ENCODE peak calls at places on chromosomes 11 and 22, in nine cellular contexts. U is AG09309; I is effector memory CD4-positive, alpha-beta T cell; N is retinal pigment epithelial cell; M is HFFc6; Y is stimulated activated naive B cell treated with anti-CD40 and anti-IgM and Interleukin-4, amounts not matched to agents 10 μg/mL and 1 μg/mL and 100 μg/mL, for 72 hours; A is GM13977; L is cardiac muscle cell; R is activated CD8-positive, alpha-beta memory T cell treated with anti-CD3 and anti-CD28 coated beads, Interleukin-2, amount 50 U/mL, for 4 hours. T is an unnamed sample.

GRCh38 chr11:71998649-71999310 is at the start of gene IL18BP:
- DNase-seq in A (no peak), L (no peak), M (no peak), I (no peak), R (no peak), U (no peak), N (no peak), Y (no peak), T (no peak)

GRCh38 chr11:520428-521178 is 13.6 kb upstream of the RNH1 start:
- DNase-seq in Y (no peak), U (no peak), A (no peak), N (no peak), M (no peak), L (no peak), R (peak; percentile 18), I (no peak), T (no peak)

GRCh38 chr11:134346101-134346975 is 14.6 kb downstream of the GLB1L2 start:
- DNase-seq in Y (no peak), R (no peak), M (no peak), I (no peak), L (no peak), A (no peak), U (no peak), N (no peak), T (no peak)

GRCh38 chr22:17106161-17106784 is 14.9 kb downstream of the TMEM121B start:
- DNase-seq in N (no peak), M (no peak), U (no peak), Y (no peak), I (no peak), R (no peak), A (no peak), L (no peak), T (no peak)

GRCh38 chr22:28922540-28923244 is 39.3 kb downstream of the ZNRF3 start:
- DNase-seq in R (no peak), Y (no peak), M (no peak), N (no peak), I (no peak), L (no peak), U (no peak), A (no peak), T (no peak)

GRCh38 chr11:84691830-84692229 is 935.3 kb downstream of the DLG2 start:
- DNase-seq in N (peak; percentile 58), U (no peak), M (no peak), A (no peak), L (peak; percentile 46), R (no peak), I (no peak), Y (no peak), T (no peak)

GRCh38 chr11:125886997-125887372 is 483 bp upstream of the HYLS1 start:
- DNase-seq in U (no peak), Y (no peak), L (no peak), M (no peak), N (no peak), A (peak; percentile 33), I (no peak), R (peak; percentile 40), T (no peak)

GRCh38 chr11:119157088-119157487 is 8.2 kb downstream of the ABCG4 start:
- DNase-seq in R (no peak), N (no peak), A (no peak), Y (no peak), I (no peak), U (no peak), L (no peak), M (no peak), T (no peak)

GRCh38 chr11:76153609-76153949 is 52.7 kb downstream of the WNT11 start:
- DNase-seq in A (no peak), I (no peak), N (no peak), U (peak; percentile 38), L (no peak), Y (no peak), M (peak; percentile 88), R (no peak), T (no peak)

GRCh38 chr11:62398011-62398994 is 20.5 kb upstream of the SCGB1A1 start:
- DNase-seq in N (no peak), I (no peak), A (no peak), L (no peak), R (no peak), M (peak; percentile 64), U (no peak), Y (no peak), T (no peak)

GRCh38 chr11:31422703-31423102 is 53.0 kb downstream of the DNAJC24 start:
- DNase-seq in U (no peak), R (no peak), L (no peak), M (no peak), N (no peak), Y (no peak), A (no peak), I (no peak), T (no peak)

GRCh38 chr22:45210577-45211431 is 29.9 kb downstream of the KIAA0930 start:
- DNase-seq in M (peak; percentile 77), I (no peak), U (peak; percentile 82), R (no peak), A (no peak), Y (no peak), L (no peak), N (no peak), T (no peak)

GRCh38 chr11:27464155-27464759 is 8.3 kb downstream of the LGR4 start:
- DNase-seq in I (no peak), R (no peak), N (no peak), Y (no peak), U (no peak), M (peak; percentile 50), L (no peak), A (no peak), T (no peak)

GRCh38 chr11:64960719-64961118 is 11.2 kb downstream of the MAJIN start:
- DNase-seq in M (no peak), N (no peak), R (no peak), I (no peak), U (no peak), A (no peak), Y (no peak), L (no peak), T (no peak)

GRCh38 chr22:27670701-27671412 is 130.7 kb downstream of the MN1 start:
- DNase-seq in A (no peak), L (peak; percentile 94), R (no peak), I (no peak), N (peak; percentile 62), M (no peak), U (no peak), Y (no peak), T (no peak)

GRCh38 chr11:42524534-42525227 is 787.1 kb upstream of the API5 start:
- DNase-seq in A (peak; percentile 46), M (peak; percentile 61), Y (peak; percentile 21), I (no peak), L (peak; percentile 85), R (no peak), U (no peak), N (no peak), T (no peak)

GRCh38 chr22:41822289-41823057 is 10.4 kb upstream of the SREBF2 start:
- DNase-seq in Y (peak; percentile 44), N (peak; percentile 42), R (peak; percentile 45), I (no peak), A (peak; percentile 70), L (no peak), M (peak; percentile 74), U (peak; percentile 32), T (no peak)

GRCh38 chr11:59641156-59641555 is 25.6 kb upstream of the OSBP start:
- DNase-seq in A (no peak), Y (no peak), U (no peak), I (no peak), L (no peak), N (no peak), M (peak; percentile 8), R (no peak), T (no peak)

GRCh38 chr22:11066458-11067285 is 4461.3 kb upstream of the OR11H1 start:
- DNase-seq in A (peak; percentile 55), M (no peak), U (no peak), R (no peak), Y (no peak), L (no peak), N (no peak), I (no peak), T (no peak)

GRCh38 chr11:71395010-71395560 is 53.1 kb downstream of the DHCR7 start:
- DNase-seq in R (no peak), U (no peak), N (no peak), M (no peak), I (no peak), A (no peak), L (peak; percentile 57), Y (no peak), T (no peak)

GRCh38 chr11:83051760-83052671 is 19.7 kb downstream of the RAB30 start:
- DNase-seq in Y (no peak), M (peak; percentile 97), I (no peak), L (no peak), R (no peak), A (no peak), N (peak; percentile 40), U (peak; percentile 98), T (no peak)

GRCh38 chr11:10087186-10087585 is 206.8 kb downstream of the SBF2 start:
- DNase-seq in L (no peak), I (no peak), A (no peak), N (no peak), M (no peak), U (no peak), R (no peak), Y (no peak), T (no peak)

GRCh38 chr22:36587289-36588154 is 58.6 kb upstream of the EIF3D start:
- DNase-seq in U (peak; percentile 31), Y (no peak), N (no peak), L (no peak), I (no peak), A (no peak), R (no peak), M (peak; percentile 55), T (no peak)

GRCh38 chr11:131449391-131450019 is 79.1 kb downstream of the NTM start:
- DNase-seq in Y (no peak), I (no peak), U (no peak), R (no peak), N (no peak), M (no peak), A (no peak), L (no peak), T (no peak)

GRCh38 chr11:32231909-32232493 is 141.1 kb downstream of the RCN1 start:
- DNase-seq in L (peak; percentile 46), Y (no peak), M (peak; percentile 37), R (no peak), U (no peak), I (no peak), A (peak; percentile 46), N (no peak), T (no peak)

GRCh38 chr11:119382101-119382500 is 611 bp upstream of the USP2 start:
- DNase-seq in I (no peak), N (no peak), L (no peak), M (no peak), R (no peak), Y (no peak), A (peak; percentile 1), U (no peak), T (no peak)

GRCh38 chr11:96272542-96273306 is 70.3 kb downstream of the MAML2 start:
- DNase-seq in R (no peak), I (no peak), N (no peak), U (no peak), M (no peak), L (no peak), A (no peak), Y (no peak), T (no peak)

GRCh38 chr11:45798793-45799441 is 6.0 kb upstream of the SLC35C1 start:
- DNase-seq in Y (no peak), M (no peak), I (no peak), N (no peak), L (no peak), U (no peak), R (no peak), A (no peak), T (no peak)

GRCh38 chr11:22079133-22079847 is 113.6 kb upstream of the ANO5 start:
- DNase-seq in L (peak; percentile 43), R (no peak), N (no peak), U (no peak), A (no peak), Y (no peak), M (no peak), I (no peak), T (no peak)

GRCh38 chr11:79182794-79183193 is 258.0 kb downstream of the TENM4 start:
- DNase-seq in U (peak; percentile 73), M (peak; percentile 87), I (no peak), A (no peak), R (no peak), Y (no peak), N (no peak), L (no peak), T (no peak)

T was measured in effector CD8-positive, alpha-beta T cell.